ENCODE peak calls at places on chromosomes 4 and X, in seven cellular contexts. O, G, R, F, K, I and L are unnamed samples.

GRCh38 chr4:129282293-129282692 is 186.3 kb downstream of the C4orf33 start:
- DNase-seq in O (no peak), G (no peak), R (no peak), F (no peak), K (peak), I (no peak), L (no peak)

GRCh38 chrX:47390676-47391234 is 20.4 kb downstream of the ZNF157 start:
- DNase-seq in O (no peak), G (no peak), R (no peak), F (no peak), K (no peak), I (peak), L (no peak)

GRCh38 chrX:69282893-69283690 is 117.8 kb upstream of the PJA1 start:
- DNase-seq in O (no peak), G (no peak), R (no peak), F (no peak), K (no peak), I (no peak), L (no peak)

GRCh38 chrX:130896816-130897508 is 6.0 kb downstream of the ENOX2 start:
- DNase-seq in O (no peak), G (no peak), R (no peak), F (no peak), K (no peak), I (no peak), L (no peak)

GRCh38 chrX:118325453-118325852 is 20.5 kb upstream of the WDR44 start:
- DNase-seq in O (peak), G (no peak), R (no peak), F (peak), K (no peak), I (no peak), L (no peak)

GRCh38 chr4:108335081-108335480 is 166.3 kb upstream of the LEF1 start:
- DNase-seq in O (no peak), G (no peak), R (no peak), F (no peak), K (no peak), I (no peak), L (no peak)

GRCh38 chrX:135185795-135186443 is 14.7 kb upstream of the CT55 start:
- DNase-seq in O (peak), G (peak), R (peak), F (peak), K (peak), I (peak), L (peak)

GRCh38 chr4:22514431-22514830 is 1.4 kb downstream of the ADGRA3 start:
- DNase-seq in O (peak), G (no peak), R (no peak), F (peak), K (no peak), I (no peak), L (no peak)

GRCh38 chr4:155819066-155819465 is 47.0 kb downstream of the ASIC5 start:
- DNase-seq in O (no peak), G (no peak), R (no peak), F (no peak), K (no peak), I (no peak), L (no peak)

GRCh38 chr4:6641164-6641970 is 882 bp downstream of the MRFAP1 start:
- DNase-seq in O (peak), G (peak), R (no peak), F (peak), K (no peak), I (peak), L (peak)

GRCh38 chrX:153766871-153767673 is 3.0 kb downstream of the PLXNB3 start:
- DNase-seq in O (no peak), G (peak), R (no peak), F (no peak), K (no peak), I (no peak), L (no peak)

GRCh38 chr4:151865327-151865726 is 104.5 kb upstream of the GATB start:
- DNase-seq in O (no peak), G (no peak), R (peak), F (no peak), K (peak), I (no peak), L (no peak)

GRCh38 chrX:42237956-42238355 is 314.6 kb upstream of the CASK start:
- DNase-seq in O (no peak), G (no peak), R (no peak), F (peak), K (no peak), I (no peak), L (no peak)

GRCh38 chrX:103585421-103586313 is at the start of gene TCEAL4:
- DNase-seq in O (no peak), G (peak), R (peak), F (peak), K (peak), I (peak), L (peak)

GRCh38 chr4:87363552-87363951 is 27.4 kb downstream of the HSD17B11 start:
- DNase-seq in O (no peak), G (no peak), R (no peak), F (no peak), K (no peak), I (no peak), L (no peak)

GRCh38 chrX:150813922-150814321 is 84.5 kb downstream of the CD99L2 start:
- DNase-seq in O (no peak), G (no peak), R (no peak), F (no peak), K (no peak), I (no peak), L (no peak)

GRCh38 chr4:68569466-68570121 is 6.5 kb downstream of the UGT2B17 start:
- DNase-seq in O (no peak), G (no peak), R (no peak), F (no peak), K (no peak), I (no peak), L (no peak)

GRCh38 chrX:140509468-140510305 is 4.8 kb upstream of the SOX3 start:
- DNase-seq in O (no peak), G (no peak), R (no peak), F (no peak), K (no peak), I (no peak), L (no peak)

GRCh38 chr4:135775909-135776308 is 1574.3 kb upstream of the PABPC4L start:
- DNase-seq in O (no peak), G (no peak), R (no peak), F (no peak), K (no peak), I (no peak), L (no peak)

GRCh38 chr4:100289980-100290379 is 99.7 kb upstream of the DDIT4L start:
- DNase-seq in O (no peak), G (no peak), R (no peak), F (peak), K (no peak), I (no peak), L (no peak)

GRCh38 chrX:2819345-2820130 is 9.2 kb upstream of the GYG2 start:
- DNase-seq in O (peak), G (no peak), R (no peak), F (peak), K (no peak), I (no peak), L (no peak)